ENCODE peak calls at places on chromosome 2, in ten cellular contexts. K is GM23248; Z is aorta; H is A549; J is CD4-positive, CD25-positive, alpha-beta regulatory T cell; Q is heart right ventricle; X is small intestine; V is BE2C; U is BJ; O is lower lobe of right lung. S is an unnamed sample.

GRCh38 chr2:96802281-96802595 is 13.8 kb upstream of the CNNM3 start:
- DNase-seq in K (no peak), Z (peak; percentile 55), U (no peak), X (no peak), Q (no peak), J (peak; percentile 55), O (peak; percentile 73), V (no peak), H (no peak), S (peak; percentile 12)

GRCh38 chr2:118177932-118178331 is 89.7 kb downstream of the INSIG2 start:
- DNase-seq in X (no peak), U (no peak), J (no peak), Z (no peak), K (no peak), H (no peak), V (no peak), O (no peak), Q (no peak), S (no peak)

GRCh38 chr2:20177556-20178403 is 47.1 kb downstream of the SDC1 start:
- DNase-seq in K (no peak), V (no peak), J (no peak), Z (peak; percentile 52), H (no peak), O (peak; percentile 59), Q (no peak), U (no peak), X (no peak), S (no peak)

GRCh38 chr2:191434072-191434471 is 188.9 kb downstream of the MYO1B start:
- DNase-seq in H (no peak), X (no peak), V (no peak), K (no peak), U (no peak), J (no peak), O (no peak), Q (no peak), Z (no peak), S (no peak)

GRCh38 chr2:222795671-222796357 is 65.0 kb upstream of the ACSL3 start:
- DNase-seq in J (no peak), O (no peak), U (no peak), V (no peak), Z (no peak), X (peak; percentile 24), Q (no peak), H (no peak), K (no peak), S (no peak)

GRCh38 chr2:10342245-10342951 is 39.7 kb downstream of the HPCAL1 start:
- DNase-seq in X (no peak), J (no peak), Z (peak; percentile 70), U (no peak), V (no peak), H (no peak), O (peak; percentile 66), Q (no peak), K (peak; percentile 43), S (no peak)

GRCh38 chr2:39881494-39881893 is 102.4 kb upstream of the THUMPD2 start:
- DNase-seq in U (no peak), H (no peak), Q (no peak), Z (no peak), V (no peak), X (no peak), K (peak; percentile 45), O (no peak), J (peak; percentile 11), S (no peak)

GRCh38 chr2:190603374-190603773 is 45.5 kb upstream of the NAB1 start:
- DNase-seq in X (no peak), V (no peak), Z (no peak), J (no peak), Q (no peak), K (no peak), U (no peak), O (no peak), H (no peak), S (no peak)

GRCh38 chr2:232501331-232501771 is 13.7 kb upstream of the ECEL1 start:
- DNase-seq in O (no peak), J (no peak), H (no peak), V (no peak), X (no peak), U (no peak), Z (no peak), K (no peak), Q (no peak), S (no peak)

GRCh38 chr2:46955764-46956163 is 40.2 kb upstream of the MCFD2 start:
- DNase-seq in Z (no peak), H (no peak), K (no peak), U (no peak), J (no peak), V (no peak), Q (no peak), X (no peak), O (no peak), S (no peak)

GRCh38 chr2:232126301-232127085 is 165.0 kb downstream of the DIS3L2 start:
- DNase-seq in K (no peak), V (no peak), Z (no peak), Q (no peak), X (no peak), O (no peak), J (no peak), U (no peak), H (no peak), S (no peak)

GRCh38 chr2:136206613-136207012 is 88.7 kb upstream of the CXCR4 start:
- DNase-seq in Z (no peak), X (no peak), U (no peak), V (no peak), O (no peak), J (no peak), Q (no peak), K (no peak), H (no peak), S (no peak)

GRCh38 chr2:224023188-224023587 is 15.9 kb downstream of the SERPINE2 start:
- DNase-seq in J (no peak), V (no peak), Q (no peak), X (peak; percentile 51), Z (no peak), K (peak; percentile 82), U (peak; percentile 42), O (no peak), H (peak; percentile 40), S (no peak)

GRCh38 chr2:36889782-36890181 is 76.6 kb downstream of the STRN start:
- DNase-seq in V (no peak), H (peak; percentile 89), Q (no peak), O (no peak), J (peak; percentile 39), Z (no peak), U (peak; percentile 74), K (peak; percentile 97), X (peak; percentile 79), S (no peak)

DNA sequence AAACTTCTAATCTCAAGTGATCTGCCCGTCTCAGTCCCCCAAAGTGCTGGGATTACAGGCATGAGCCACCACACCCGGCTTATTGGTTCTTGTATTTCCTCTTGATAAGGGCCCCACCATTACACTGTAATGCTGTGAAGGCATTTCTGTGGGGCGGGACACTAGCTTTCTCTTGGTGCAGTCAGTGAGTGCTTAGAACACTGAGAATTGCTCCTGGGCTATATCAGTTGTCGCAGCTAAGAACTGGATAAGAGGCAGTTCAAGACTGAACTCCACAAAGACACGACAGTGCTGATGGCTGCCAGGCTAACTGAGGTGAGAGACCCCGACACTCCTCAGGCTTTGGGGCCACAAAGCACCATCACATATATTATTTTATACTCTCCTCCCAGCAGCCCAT is 2.1 kb downstream of the KHK start:
- DNase-seq in H (no peak), X (peak; percentile 85), Z (no peak), O (no peak), K (no peak), J (no peak), U (no peak), Q (no peak), V (no peak), S (no peak)
- H3K4me3 ChIP-seq in H (no peak overlapping the region), X (no peak overlapping the region), Z (no peak overlapping the region), O (no peak overlapping the region), K (no peak overlapping the region), J (no peak overlapping the region), U (no peak overlapping the region), Q (no peak overlapping the region), V (no peak overlapping the region), S (no peak overlapping the region)

DNA sequence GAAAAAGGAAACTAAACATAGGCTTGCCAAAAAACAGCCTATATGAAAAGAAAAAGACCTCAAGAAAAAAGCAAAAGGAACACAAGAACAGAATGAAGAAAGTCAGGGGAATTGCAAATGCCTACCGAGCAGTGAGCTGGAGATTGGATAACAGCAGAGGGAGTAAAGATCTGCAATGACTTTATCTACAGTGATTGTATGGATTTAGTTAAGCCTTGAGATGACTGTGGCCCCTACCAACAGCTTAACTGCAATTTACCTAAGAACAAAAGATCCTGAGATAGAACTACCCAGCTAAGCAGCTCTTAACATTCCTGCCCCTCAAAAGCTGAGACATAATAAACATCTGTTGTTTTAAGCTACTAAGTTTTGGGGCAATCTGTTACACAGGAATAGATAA is 20.5 kb downstream of the LNPK start:
- DNase-seq in K (no peak), Q (no peak), J (no peak), Z (no peak), X (no peak), O (no peak), U (no peak), H (no peak), V (no peak), S (no peak)
- H3K4me3 ChIP-seq in K (no peak overlapping the region), Q (no peak overlapping the region), J (no peak overlapping the region), Z (no peak overlapping the region), X (no peak overlapping the region), O (no peak overlapping the region), U (no peak overlapping the region), H (no peak overlapping the region), V (no peak overlapping the region), S (no peak overlapping the region)

DNA sequence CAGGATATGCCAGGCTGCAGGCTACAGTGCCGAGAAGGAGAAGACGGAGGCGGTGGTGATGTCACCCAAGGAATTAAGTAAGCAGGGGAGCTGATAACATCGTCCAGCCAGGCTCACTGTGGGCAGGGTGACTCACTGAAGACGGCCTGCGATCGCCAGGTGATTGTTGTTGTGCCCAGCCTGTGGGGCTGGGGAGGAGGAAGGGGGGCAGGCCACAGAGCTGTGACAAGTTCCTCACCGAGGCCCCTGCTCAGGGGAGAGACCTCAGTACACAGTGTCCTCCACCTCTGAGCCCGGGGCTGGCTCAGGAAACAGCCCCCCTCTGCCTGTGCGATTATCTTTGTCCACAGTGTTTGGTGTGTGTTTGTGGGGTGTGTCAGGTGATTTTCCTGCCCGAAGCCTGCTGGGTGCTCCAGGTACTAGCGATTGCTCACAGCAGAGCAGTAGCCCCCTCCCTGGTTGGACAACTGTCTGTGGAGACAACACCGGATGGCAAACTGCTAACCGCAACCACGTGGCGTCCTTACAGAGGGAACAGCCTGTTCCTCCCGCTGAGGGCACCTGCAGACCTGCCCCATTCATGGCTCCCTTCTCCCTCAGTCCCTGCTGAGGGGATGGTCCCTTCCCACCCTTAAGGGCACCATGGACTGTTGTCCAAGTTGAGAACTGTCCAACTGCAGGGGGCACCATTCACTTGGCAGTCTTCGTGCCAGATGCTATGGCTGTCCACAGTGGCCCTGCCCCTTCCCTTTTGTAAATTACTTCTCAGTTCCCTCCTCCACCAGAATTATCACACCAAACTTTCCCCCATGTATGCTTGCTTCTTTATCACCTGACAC is 95.1 kb downstream of the ZFP36L2 start:
- DNase-seq in H (peak; percentile 96), K (peak; percentile 97), Z (peak; percentile 84), O (peak; percentile 89), Q (peak; percentile 61), X (peak; percentile 95), J (peak; percentile 91), U (peak; percentile 47), V (peak; percentile 46), S (peak; percentile 91)
- H3K4me3 ChIP-seq in H (no peak overlapping the region), K (no peak overlapping the region), Z (no peak overlapping the region), O (no peak overlapping the region), Q (no peak overlapping the region), X (no peak overlapping the region), J (peak overlapping the region; percentile 70), U (no peak overlapping the region), V (no peak overlapping the region), S (peak overlapping the region; percentile 26)

GRCh38 chr2:211798868-211799267 is 739.7 kb downstream of the ERBB4 start:
- DNase-seq in Q (no peak), H (no peak), X (no peak), U (no peak), J (no peak), K (no peak), V (no peak), Z (no peak), O (no peak), S (no peak)
- H3K4me3 ChIP-seq in Q (no peak overlapping the region), H (no peak overlapping the region), X (no peak overlapping the region), U (no peak overlapping the region), J (no peak overlapping the region), K (no peak overlapping the region), V (no peak overlapping the region), Z (no peak overlapping the region), O (no peak overlapping the region), S (no peak overlapping the region)